ENCODE peak calls at places on chromosomes 1 and 21, in nine cellular contexts. One of them, this sample, is unnamed.

GRCh38 chr1:40899230-40899870 is 37.2 kb upstream of the CITED4 start:
- DNase-seq in GM13976: no peak
- DNase-seq in tibial artery: no peak
- DNase-seq in IMR-90: no peak
- DNase-seq in HL-60: no peak
- DNase-seq in progenitor cell of endocrine pancreas: no peak
- DNase-seq in upper lobe of right lung: peak; percentile 72
- DNase-seq in prostate gland: peak; percentile 92
- DNase-seq in neural crest cell: no peak
- DNase-seq in this sample: no peak

GRCh38 chr1:94039514-94039870 is 81.5 kb downstream of the ABCA4 start:
- DNase-seq in tibial artery: peak; percentile 69
- DNase-seq in HL-60: peak; percentile 50
- DNase-seq in progenitor cell of endocrine pancreas: peak; percentile 62
- DNase-seq in IMR-90: peak; percentile 62
- DNase-seq in upper lobe of right lung: peak; percentile 81
- DNase-seq in GM13976: peak; percentile 60
- DNase-seq in prostate gland: peak; percentile 47
- DNase-seq in neural crest cell: peak; percentile 78
- DNase-seq in this sample: peak; percentile 64

GRCh38 chr1:197921235-197922069 is 4.3 kb downstream of the LHX9 start:
- DNase-seq in tibial artery: no peak
- DNase-seq in IMR-90: no peak
- DNase-seq in neural crest cell: no peak
- DNase-seq in progenitor cell of endocrine pancreas: no peak
- DNase-seq in prostate gland: no peak
- DNase-seq in GM13976: no peak
- DNase-seq in upper lobe of right lung: no peak
- DNase-seq in HL-60: no peak
- DNase-seq in this sample: no peak

GRCh38 chr1:218407630-218408029 is 62.5 kb downstream of the TGFB2 start:
- DNase-seq in upper lobe of right lung: no peak
- DNase-seq in IMR-90: no peak
- DNase-seq in GM13976: no peak
- DNase-seq in HL-60: no peak
- DNase-seq in tibial artery: no peak
- DNase-seq in progenitor cell of endocrine pancreas: no peak
- DNase-seq in neural crest cell: no peak
- DNase-seq in prostate gland: no peak
- DNase-seq in this sample: no peak

GRCh38 chr1:59687081-59687480 is 127.7 kb upstream of the HOOK1 start:
- DNase-seq in tibial artery: no peak
- DNase-seq in HL-60: no peak
- DNase-seq in GM13976: no peak
- DNase-seq in neural crest cell: no peak
- DNase-seq in upper lobe of right lung: no peak
- DNase-seq in prostate gland: no peak
- DNase-seq in IMR-90: no peak
- DNase-seq in progenitor cell of endocrine pancreas: no peak
- DNase-seq in this sample: no peak

GRCh38 chr1:54987830-54988705 is 7.6 kb downstream of the TMEM61 start:
- DNase-seq in GM13976: no peak
- DNase-seq in progenitor cell of endocrine pancreas: no peak
- DNase-seq in IMR-90: peak; percentile 69
- DNase-seq in neural crest cell: no peak
- DNase-seq in tibial artery: no peak
- DNase-seq in prostate gland: no peak
- DNase-seq in upper lobe of right lung: no peak
- DNase-seq in HL-60: no peak
- DNase-seq in this sample: no peak

GRCh38 chr1:237684236-237684635 is 206.5 kb downstream of the ZP4 start:
- DNase-seq in HL-60: no peak
- DNase-seq in GM13976: no peak
- DNase-seq in progenitor cell of endocrine pancreas: no peak
- DNase-seq in IMR-90: peak; percentile 62
- DNase-seq in neural crest cell: no peak
- DNase-seq in prostate gland: no peak
- DNase-seq in tibial artery: no peak
- DNase-seq in upper lobe of right lung: no peak
- DNase-seq in this sample: no peak

GRCh38 chr1:233490488-233490887 is 123.4 kb upstream of the KCNK1 start:
- DNase-seq in GM13976: no peak
- DNase-seq in IMR-90: no peak
- DNase-seq in HL-60: no peak
- DNase-seq in neural crest cell: no peak
- DNase-seq in prostate gland: no peak
- DNase-seq in tibial artery: no peak
- DNase-seq in progenitor cell of endocrine pancreas: no peak
- DNase-seq in upper lobe of right lung: no peak
- DNase-seq in this sample: no peak

GRCh38 chr21:38667466-38667865 is 138.3 kb upstream of the ETS2 start:
- DNase-seq in prostate gland: no peak
- DNase-seq in IMR-90: no peak
- DNase-seq in progenitor cell of endocrine pancreas: no peak
- DNase-seq in GM13976: no peak
- DNase-seq in upper lobe of right lung: no peak
- DNase-seq in tibial artery: no peak
- DNase-seq in HL-60: peak; percentile 14
- DNase-seq in neural crest cell: no peak
- DNase-seq in this sample: no peak

GRCh38 chr21:39451332-39452206 is at the start of gene SH3BGR:
- DNase-seq in tibial artery: peak; percentile 66
- DNase-seq in neural crest cell: no peak
- DNase-seq in upper lobe of right lung: peak; percentile 73
- DNase-seq in HL-60: no peak
- DNase-seq in IMR-90: no peak
- DNase-seq in prostate gland: peak; percentile 74
- DNase-seq in progenitor cell of endocrine pancreas: no peak
- DNase-seq in GM13976: no peak
- DNase-seq in this sample: no peak

GRCh38 chr1:56493826-56494225 is 85.5 kb downstream of the PLPP3 start:
- DNase-seq in progenitor cell of endocrine pancreas: no peak
- DNase-seq in neural crest cell: no peak
- DNase-seq in IMR-90: no peak
- DNase-seq in GM13976: no peak
- DNase-seq in prostate gland: no peak
- DNase-seq in HL-60: no peak
- DNase-seq in tibial artery: no peak
- DNase-seq in upper lobe of right lung: no peak
- DNase-seq in this sample: no peak

GRCh38 chr1:56496861-56497772 is 82.2 kb downstream of the PLPP3 start:
- DNase-seq in upper lobe of right lung: no peak
- DNase-seq in tibial artery: no peak
- DNase-seq in HL-60: no peak
- DNase-seq in IMR-90: no peak
- DNase-seq in neural crest cell: no peak
- DNase-seq in progenitor cell of endocrine pancreas: no peak
- DNase-seq in prostate gland: no peak
- DNase-seq in GM13976: no peak
- DNase-seq in this sample: no peak

GRCh38 chr1:56495538-56495937 is 83.8 kb downstream of the PLPP3 start:
- DNase-seq in prostate gland: no peak
- DNase-seq in IMR-90: no peak
- DNase-seq in HL-60: no peak
- DNase-seq in progenitor cell of endocrine pancreas: no peak
- DNase-seq in upper lobe of right lung: no peak
- DNase-seq in tibial artery: no peak
- DNase-seq in GM13976: no peak
- DNase-seq in neural crest cell: no peak
- DNase-seq in this sample: no peak

GRCh38 chr1:56496158-56496557 is 83.2 kb downstream of the PLPP3 start:
- DNase-seq in IMR-90: no peak
- DNase-seq in tibial artery: no peak
- DNase-seq in progenitor cell of endocrine pancreas: no peak
- DNase-seq in HL-60: no peak
- DNase-seq in prostate gland: no peak
- DNase-seq in GM13976: no peak
- DNase-seq in upper lobe of right lung: no peak
- DNase-seq in neural crest cell: no peak
- DNase-seq in this sample: no peak

DNA sequence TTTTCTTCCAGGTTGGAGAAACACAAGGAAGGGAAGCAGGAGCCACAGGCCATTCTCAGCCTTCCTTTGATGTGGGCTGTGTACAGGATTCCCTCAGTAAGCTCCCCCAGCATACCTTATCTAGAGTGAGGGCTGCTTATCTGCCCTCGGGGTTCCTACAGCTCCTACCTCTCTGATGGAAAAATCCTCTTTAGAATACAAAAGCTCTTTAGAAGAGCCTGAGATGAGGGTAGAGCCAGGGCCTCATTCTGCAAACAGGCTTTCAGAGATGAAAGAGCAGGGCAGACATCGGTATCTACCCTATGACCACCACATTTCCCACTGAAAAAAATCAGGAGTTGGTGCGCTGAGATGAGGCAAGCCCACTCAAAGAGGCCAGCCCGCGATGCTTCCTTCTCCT is 85.1 kb downstream of the PLPP3 start:
- DNase-seq in neural crest cell: no peak
- DNase-seq in GM13976: no peak
- DNase-seq in tibial artery: no peak
- DNase-seq in IMR-90: no peak
- DNase-seq in progenitor cell of endocrine pancreas: no peak
- DNase-seq in upper lobe of right lung: no peak
- DNase-seq in prostate gland: no peak
- DNase-seq in HL-60: no peak
- DNase-seq in this sample: no peak
- TF ChIP-seq CTCF in neural crest cell: no peak
- TF ChIP-seq CTCF in GM13976: no peak
- TF ChIP-seq CTCF in tibial artery: no peak
- TF ChIP-seq CTCF in IMR-90: no peak
- TF ChIP-seq CTCF in progenitor cell of endocrine pancreas: no peak
- TF ChIP-seq CTCF in upper lobe of right lung: no peak
- TF ChIP-seq CTCF in prostate gland: no peak
- TF ChIP-seq CTCF in HL-60: no peak
- TF ChIP-seq CTCF in this sample: no peak

GRCh38 chr1:70966018-70966638 is 81.5 kb downstream of the PTGER3 start:
- DNase-seq in progenitor cell of endocrine pancreas: no peak
- DNase-seq in prostate gland: no peak
- DNase-seq in tibial artery: no peak
- DNase-seq in IMR-90: peak; percentile 0
- DNase-seq in upper lobe of right lung: no peak
- DNase-seq in GM13976: peak; percentile 13
- DNase-seq in neural crest cell: no peak
- DNase-seq in HL-60: no peak
- DNase-seq in this sample: no peak
- TF ChIP-seq CTCF in progenitor cell of endocrine pancreas: peak; percentile 59
- TF ChIP-seq CTCF in prostate gland: no peak
- TF ChIP-seq CTCF in tibial artery: peak; percentile 26
- TF ChIP-seq CTCF in IMR-90: peak; percentile 28
- TF ChIP-seq CTCF in upper lobe of right lung: peak; percentile 36
- TF ChIP-seq CTCF in GM13976: no peak
- TF ChIP-seq CTCF in neural crest cell: peak; percentile 62
- TF ChIP-seq CTCF in HL-60: peak; percentile 7
- TF ChIP-seq CTCF in this sample: no peak

GRCh38 chr1:208461680-208462079 is 217.5 kb upstream of the PLXNA2 start:
- DNase-seq in upper lobe of right lung: no peak
- DNase-seq in GM13976: no peak
- DNase-seq in tibial artery: no peak
- DNase-seq in prostate gland: no peak
- DNase-seq in IMR-90: no peak
- DNase-seq in progenitor cell of endocrine pancreas: no peak
- DNase-seq in neural crest cell: no peak
- DNase-seq in HL-60: no peak
- DNase-seq in this sample: peak; percentile 24
- TF ChIP-seq CTCF in upper lobe of right lung: no peak
- TF ChIP-seq CTCF in GM13976: peak; percentile 15
- TF ChIP-seq CTCF in tibial artery: no peak
- TF ChIP-seq CTCF in prostate gland: no peak
- TF ChIP-seq CTCF in IMR-90: no peak
- TF ChIP-seq CTCF in progenitor cell of endocrine pancreas: peak; percentile 35
- TF ChIP-seq CTCF in neural crest cell: peak; percentile 41
- TF ChIP-seq CTCF in HL-60: peak; percentile 17
- TF ChIP-seq CTCF in this sample: peak; percentile 16

GRCh38 chr1:194598098-194598497 is 1411.7 kb upstream of the B3GALT2 start:
- DNase-seq in GM13976: no peak
- DNase-seq in HL-60: no peak
- DNase-seq in prostate gland: no peak
- DNase-seq in tibial artery: no peak
- DNase-seq in neural crest cell: no peak
- DNase-seq in progenitor cell of endocrine pancreas: no peak
- DNase-seq in IMR-90: no peak
- DNase-seq in upper lobe of right lung: no peak
- DNase-seq in this sample: no peak

DNA sequence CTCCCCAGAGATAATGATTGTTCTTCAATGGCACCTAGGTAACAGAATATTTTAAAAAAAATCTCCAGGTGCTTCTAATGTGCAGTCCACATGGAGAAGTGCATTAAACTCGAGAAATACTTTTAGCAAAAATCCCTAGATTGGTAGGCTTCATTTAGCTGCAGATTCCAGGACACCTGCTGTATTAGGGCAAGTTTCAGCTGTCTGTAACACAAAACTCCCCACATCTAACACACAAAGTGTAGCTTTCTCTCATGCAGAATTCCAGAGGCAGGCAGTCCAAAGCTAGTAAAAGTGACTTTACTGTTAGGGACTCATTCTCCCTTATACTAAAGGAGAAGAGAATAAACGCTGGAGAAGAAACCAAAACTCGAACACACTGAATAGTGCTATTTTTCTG is 1414.3 kb upstream of the B3GALT2 start:
- DNase-seq in prostate gland: no peak
- DNase-seq in upper lobe of right lung: no peak
- DNase-seq in progenitor cell of endocrine pancreas: no peak
- DNase-seq in tibial artery: no peak
- DNase-seq in HL-60: no peak
- DNase-seq in neural crest cell: no peak
- DNase-seq in GM13976: no peak
- DNase-seq in IMR-90: no peak
- DNase-seq in this sample: no peak
- TF ChIP-seq CTCF in prostate gland: no peak
- TF ChIP-seq CTCF in upper lobe of right lung: no peak
- TF ChIP-seq CTCF in progenitor cell of endocrine pancreas: no peak
- TF ChIP-seq CTCF in tibial artery: no peak
- TF ChIP-seq CTCF in HL-60: no peak
- TF ChIP-seq CTCF in neural crest cell: no peak
- TF ChIP-seq CTCF in GM13976: no peak
- TF ChIP-seq CTCF in IMR-90: no peak
- TF ChIP-seq CTCF in this sample: no peak

DNA sequence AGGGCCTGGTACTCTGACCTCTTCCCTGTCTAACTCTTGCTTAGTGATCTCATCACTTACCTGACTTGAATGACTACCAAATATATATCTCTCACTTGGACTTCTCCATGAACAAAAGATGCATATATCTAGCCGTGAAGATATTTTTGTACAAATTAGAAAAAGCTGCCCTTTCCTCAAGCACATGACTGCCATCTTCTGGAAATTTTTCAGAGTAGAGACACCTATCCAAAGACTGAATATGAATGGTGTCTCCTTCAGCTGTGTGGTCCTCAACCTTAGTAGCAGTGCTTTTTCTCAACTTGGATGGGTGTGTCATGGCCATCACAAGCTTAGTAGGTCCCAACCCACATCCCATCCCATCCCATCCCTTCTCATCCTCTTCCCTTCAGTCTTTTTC is 142.3 kb downstream of the DNM3 start:
- DNase-seq in progenitor cell of endocrine pancreas: no peak
- DNase-seq in prostate gland: no peak
- DNase-seq in IMR-90: peak; percentile 32
- DNase-seq in GM13976: no peak
- DNase-seq in HL-60: no peak
- DNase-seq in neural crest cell: no peak
- DNase-seq in tibial artery: no peak
- DNase-seq in upper lobe of right lung: no peak
- DNase-seq in this sample: no peak
- TF ChIP-seq CTCF in progenitor cell of endocrine pancreas: peak; percentile 12
- TF ChIP-seq CTCF in prostate gland: no peak
- TF ChIP-seq CTCF in IMR-90: peak; percentile 49
- TF ChIP-seq CTCF in GM13976: no peak
- TF ChIP-seq CTCF in HL-60: no peak
- TF ChIP-seq CTCF in neural crest cell: peak; percentile 49
- TF ChIP-seq CTCF in tibial artery: no peak
- TF ChIP-seq CTCF in upper lobe of right lung: peak; percentile 41
- TF ChIP-seq CTCF in this sample: no peak

GRCh38 chr21:45270306-45270821 is 17.3 kb downstream of the POFUT2 start:
- DNase-seq in tibial artery: peak; percentile 4
- DNase-seq in IMR-90: no peak
- DNase-seq in prostate gland: no peak
- DNase-seq in upper lobe of right lung: no peak
- DNase-seq in GM13976: no peak
- DNase-seq in neural crest cell: no peak
- DNase-seq in progenitor cell of endocrine pancreas: no peak
- DNase-seq in HL-60: no peak
- DNase-seq in this sample: no peak
- TF ChIP-seq CTCF in tibial artery: no peak
- TF ChIP-seq CTCF in IMR-90: peak; percentile 21
- TF ChIP-seq CTCF in prostate gland: no peak
- TF ChIP-seq CTCF in upper lobe of right lung: peak; percentile 7
- TF ChIP-seq CTCF in GM13976: no peak
- TF ChIP-seq CTCF in neural crest cell: no peak
- TF ChIP-seq CTCF in progenitor cell of endocrine pancreas: no peak
- TF ChIP-seq CTCF in HL-60: no peak
- TF ChIP-seq CTCF in this sample: peak; percentile 6

This sample was measured in GM20000.